ENCODE peak calls at places on chromosomes 6 and 20, in seven cellular contexts. L, F, S, B, C, U and X are unnamed samples.

GRCh38 chr6:39366875-39367618 is 44.5 kb upstream of the KCNK16 start:
- DNase-seq in L (no peak), C (no peak), F (no peak), S (no peak), B (no peak), U (no peak), X (no peak)

GRCh38 chr6:90989763-90990162 is 402.9 kb upstream of the MAP3K7 start:
- DNase-seq in C (no peak), L (no peak), B (no peak), F (no peak), U (no peak), S (no peak), X (no peak)

GRCh38 chr6:116629467-116630063 is 13.3 kb downstream of the RSPH4A start:
- DNase-seq in U (no peak), B (no peak), F (no peak), S (no peak), C (no peak), L (no peak), X (no peak)

GRCh38 chr6:7672066-7673062 is 53.5 kb upstream of the BMP6 start:
- DNase-seq in L (peak; percentile 14), F (no peak), B (peak; percentile 16), C (no peak), U (no peak), S (no peak), X (no peak)

GRCh38 chr6:7540595-7540994 is 876 bp upstream of the DSP start:
- DNase-seq in L (no peak), C (no peak), S (peak; percentile 61), F (no peak), U (no peak), B (no peak), X (no peak)

GRCh38 chr6:110738899-110739365 is 76.3 kb downstream of the CDK19 start:
- DNase-seq in C (no peak), B (no peak), S (peak; percentile 7), F (no peak), L (no peak), U (peak; percentile 57), X (peak; percentile 70)

GRCh38 chr6:97068211-97068610 is 143.7 kb downstream of the KLHL32 start:
- DNase-seq in S (no peak), B (peak; percentile 72), U (peak; percentile 32), C (no peak), L (peak; percentile 64), F (no peak), X (no peak)

GRCh38 chr20:3081641-3082040 is 2.9 kb downstream of the AVP start:
- DNase-seq in B (no peak), C (no peak), L (no peak), S (no peak), U (no peak), F (no peak), X (no peak)

GRCh38 chr6:45630801-45631200 is 253.1 kb upstream of the SUPT3H start:
- DNase-seq in U (no peak), S (no peak), F (no peak), B (no peak), C (no peak), L (peak; percentile 34), X (no peak)

GRCh38 chr6:19337103-19337502 is 500.1 kb upstream of the ID4 start:
- DNase-seq in B (no peak), S (no peak), C (no peak), L (no peak), F (no peak), U (no peak), X (no peak)

GRCh38 chr6:98808522-98809210 is 25.7 kb upstream of the POU3F2 start:
- DNase-seq in B (no peak), F (no peak), C (no peak), U (no peak), S (no peak), L (no peak), X (no peak)

GRCh38 chr6:113719056-113719455 is 138.1 kb upstream of the MARCKS start:
- DNase-seq in L (no peak), F (no peak), S (no peak), C (no peak), U (peak; percentile 24), B (peak; percentile 13), X (peak; percentile 54)

GRCh38 chr20:39853050-39853449 is 836.0 kb downstream of the MAFB start:
- DNase-seq in S (no peak), B (no peak), C (no peak), U (no peak), L (no peak), F (no peak), X (no peak)

GRCh38 chr20:16672299-16672698 is 57.5 kb upstream of the SNRPB2 start:
- DNase-seq in B (no peak), L (no peak), U (no peak), S (no peak), F (no peak), C (no peak), X (no peak)

GRCh38 chr20:32071395-32072167 is 19.5 kb downstream of the HCK start:
- DNase-seq in S (no peak), L (no peak), C (no peak), U (no peak), B (no peak), F (no peak), X (no peak)

GRCh38 chr20:17227199-17227535 is 327 bp downstream of the PCSK2 start:
- DNase-seq in B (no peak), L (no peak), F (no peak), S (no peak), C (no peak), U (no peak), X (no peak)

GRCh38 chr6:44086931-44087574 is 40.2 kb downstream of the MRPL14 start:
- DNase-seq in F (no peak), S (no peak), U (peak; percentile 75), C (no peak), L (peak; percentile 31), B (no peak), X (no peak)

GRCh38 chr6:130050230-130050629 is 31.8 kb downstream of the L3MBTL3 start:
- DNase-seq in C (no peak), B (peak; percentile 46), L (peak; percentile 4), U (no peak), S (no peak), F (no peak), X (no peak)

DNA sequence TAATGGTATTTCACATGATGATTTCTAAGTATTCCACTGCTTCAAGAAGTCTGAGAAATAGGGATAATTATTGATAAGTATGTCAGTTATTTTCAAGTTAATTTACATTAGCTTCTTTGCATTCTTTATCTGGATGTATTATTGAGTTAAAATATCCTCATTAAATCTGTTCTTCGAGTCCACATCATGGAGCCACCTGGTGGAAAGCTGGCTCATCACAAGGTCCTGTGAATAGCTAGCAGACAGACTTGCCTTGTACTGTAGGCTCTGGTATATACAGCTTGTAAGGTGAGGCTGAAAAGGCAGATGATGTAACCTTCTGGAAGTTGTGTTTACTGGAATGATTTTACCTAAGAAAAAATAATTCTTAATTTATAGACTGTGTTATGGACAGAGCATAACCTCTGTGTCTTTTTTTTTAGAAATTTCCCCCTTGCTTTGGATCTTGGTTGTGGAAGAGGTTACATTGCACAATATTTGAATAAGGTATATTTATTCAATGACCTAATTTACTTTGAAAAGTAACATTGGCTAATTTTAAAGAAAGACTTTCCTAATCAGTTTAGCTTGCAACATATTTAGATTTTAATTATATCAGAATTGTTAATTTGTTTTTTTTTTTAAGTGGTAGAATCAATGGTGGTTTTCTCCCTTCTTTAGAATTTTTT is 3.5 kb downstream of the NDUFAF5 start:
- DNase-seq in C (no peak), B (peak; percentile 64), L (peak; percentile 73), S (no peak), F (no peak), U (peak; percentile 39), X (no peak)
- TF ChIP-seq CTCF in C (peak; percentile 22), B (peak; percentile 69), L (peak; percentile 49), S (peak; percentile 57), F (peak; percentile 74), U (no peak), X (peak; percentile 36)

DNA sequence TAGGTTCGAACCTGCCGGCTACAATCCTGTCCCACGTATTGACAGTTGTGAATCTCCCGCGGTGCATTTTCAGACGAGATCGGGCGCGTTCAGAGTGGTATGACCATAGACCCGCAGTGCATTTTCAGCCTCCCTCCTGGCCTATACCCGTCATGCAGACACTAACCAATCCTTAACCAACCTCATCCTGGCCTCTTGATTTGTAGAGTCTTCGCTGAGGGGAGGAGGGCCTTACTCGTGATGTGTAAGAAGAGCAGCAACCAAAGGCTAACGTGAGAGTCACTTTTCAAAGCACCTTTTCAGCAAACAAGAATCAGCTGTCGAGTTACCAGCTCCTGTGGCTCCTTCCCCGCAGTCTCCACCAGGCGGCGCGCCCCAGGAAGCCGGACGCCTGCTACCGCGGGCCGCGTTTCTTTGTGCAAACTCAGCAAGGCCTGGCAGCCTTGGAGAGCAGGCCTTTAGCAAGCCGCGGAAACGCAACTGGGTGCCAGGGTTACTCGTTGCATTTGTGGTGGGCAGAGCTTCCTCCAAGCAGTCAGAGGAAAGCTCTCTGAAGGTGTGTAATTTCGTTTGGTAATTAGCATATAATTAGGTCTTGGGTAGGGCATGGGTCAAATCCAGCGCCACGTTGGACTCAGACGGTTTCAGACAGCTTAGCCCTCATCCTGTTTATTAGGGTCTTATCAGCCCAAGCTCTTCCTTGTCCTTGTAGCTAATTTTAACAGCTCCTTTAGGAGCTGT is 139.8 kb downstream of the OR2B2 start:
- DNase-seq in L (peak; percentile 77), C (peak; percentile 77), U (peak; percentile 94), B (peak; percentile 77), S (peak; percentile 49), F (no peak), X (peak; percentile 82)
- TF ChIP-seq CTCF in L (peak; percentile 97), C (peak; percentile 87), U (peak; percentile 95), B (peak; percentile 98), S (peak; percentile 96), F (peak; percentile 97), X (peak; percentile 93)

GRCh38 chr6:108132863-108133262 is 33.0 kb upstream of the NR2E1 start:
- DNase-seq in S (no peak), C (no peak), L (no peak), B (no peak), U (no peak), F (no peak), X (no peak)

GRCh38 chr6:108127826-108128225 is 38.0 kb upstream of the NR2E1 start:
- DNase-seq in S (no peak), C (no peak), L (no peak), U (no peak), B (no peak), F (peak; percentile 19), X (no peak)

GRCh38 chr6:108134213-108134973 is 31.4 kb upstream of the NR2E1 start:
- DNase-seq in U (no peak), B (no peak), S (no peak), C (no peak), L (no peak), F (no peak), X (no peak)

DNA sequence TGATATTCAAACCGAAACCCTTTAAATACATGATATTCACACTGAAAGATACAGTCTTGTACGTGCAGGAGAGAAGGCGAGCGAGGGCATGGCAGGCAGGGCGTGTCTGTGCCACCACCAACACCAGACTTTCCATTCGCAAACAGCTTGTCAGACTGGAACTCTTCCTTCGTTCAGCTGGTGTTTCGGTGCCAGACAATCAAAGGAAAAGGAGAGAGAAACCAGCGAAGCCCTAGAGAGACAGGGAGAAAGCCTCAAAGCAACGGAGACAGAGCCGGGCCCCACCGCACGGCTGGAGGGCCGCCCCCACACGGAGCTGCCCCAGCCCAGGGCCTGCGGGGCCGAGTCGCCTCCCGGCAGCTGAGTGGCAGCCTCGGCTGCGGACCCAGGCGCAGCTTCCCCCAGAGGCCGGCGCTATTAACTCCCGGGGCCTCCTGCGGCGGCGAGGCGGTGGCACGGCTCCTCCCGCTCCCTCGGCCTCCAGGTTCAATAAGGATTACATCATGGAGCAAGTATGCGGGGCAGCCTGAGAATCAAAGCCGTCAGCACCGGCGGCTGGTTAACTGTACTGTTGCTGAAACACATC is 32.1 kb upstream of the NR2E1 start:
- DNase-seq in C (peak; percentile 29), S (peak; percentile 66), L (peak; percentile 56), U (peak; percentile 83), B (peak; percentile 66), F (peak; percentile 36), X (no peak)
- TF ChIP-seq CTCF in C (no peak), S (no peak), L (no peak), U (no peak), B (no peak), F (no peak), X (no peak)

GRCh38 chr6:10221186-10221585 is 193.7 kb downstream of the TFAP2A start:
- DNase-seq in U (no peak), C (no peak), S (no peak), L (no peak), F (no peak), B (no peak), X (no peak)
- TF ChIP-seq CTCF in U (no peak), C (no peak), S (no peak), L (no peak), F (no peak), B (no peak), X (no peak)